ENCODE peak calls at places on chromosomes 5 and 9, in eight cellular contexts. N is stomach, G is AG04450, E is transverse colon, Z is uterus, H is HFF-Myc, X is endothelial cell, F is fibroblast of mammary gland. P is an unnamed sample.

GRCh38 chr9:91445135-91445534 is 21.5 kb upstream of the NFIL3 start:
- DNase-seq in G (no peak), E (no peak), H (no peak), F (no peak), Z (no peak), X (no peak), N (no peak), P (no peak)

GRCh38 chr5:35377653-35378052 is 147.4 kb upstream of the PRLR start:
- DNase-seq in N (no peak), E (no peak), Z (no peak), X (no peak), H (no peak), G (no peak), F (no peak), P (no peak)

GRCh38 chr9:107742531-107743309 is 253.2 kb upstream of the KLF4 start:
- DNase-seq in G (no peak), E (no peak), H (no peak), N (no peak), F (no peak), Z (no peak), X (no peak), P (no peak)

GRCh38 chr9:115373000-115373709 is 255.2 kb upstream of the TNC start:
- DNase-seq in F (peak), Z (no peak), E (no peak), G (peak), H (peak), X (no peak), N (peak), P (peak)

GRCh38 chr5:129698661-129699060 is 49.2 kb upstream of the MINAR2 start:
- DNase-seq in Z (no peak), H (no peak), X (no peak), G (no peak), E (no peak), N (no peak), F (peak), P (no peak)

GRCh38 chr9:107733530-107733907 is 243.9 kb upstream of the KLF4 start:
- DNase-seq in E (peak), F (peak), N (peak), G (no peak), H (no peak), Z (peak), X (no peak), P (no peak)

GRCh38 chr5:115962565-115963402 is 509 bp downstream of the LVRN start:
- DNase-seq in Z (no peak), H (no peak), N (no peak), G (no peak), F (no peak), X (peak), E (peak), P (no peak)

GRCh38 chr9:89874351-89875321 is 269.8 kb downstream of the GADD45G start:
- DNase-seq in H (no peak), F (no peak), X (no peak), G (no peak), E (no peak), Z (peak), N (peak), P (no peak)

GRCh38 chr5:175652741-175653663 is 4.9 kb upstream of the HRH2 start:
- DNase-seq in F (no peak), H (no peak), X (no peak), N (no peak), G (no peak), E (peak), Z (no peak), P (no peak)

GRCh38 chr5:57566914-57567313 is 84.3 kb upstream of the ACTBL2 start:
- DNase-seq in H (peak), Z (no peak), N (no peak), F (peak), X (no peak), G (peak), E (no peak), P (no peak)

GRCh38 chr5:131769337-131769736 is 27.5 kb downstream of the FNIP1 start:
- DNase-seq in F (no peak), H (no peak), N (no peak), X (no peak), E (no peak), Z (no peak), G (no peak), P (no peak)

GRCh38 chr9:26939934-26940711 is 6.9 kb downstream of the PLAA start:
- DNase-seq in Z (no peak), H (no peak), G (no peak), X (no peak), F (no peak), E (no peak), N (no peak), P (no peak)

GRCh38 chr5:104084896-104085295 is 522.3 kb upstream of the NUDT12 start:
- DNase-seq in N (no peak), G (no peak), E (no peak), X (no peak), H (no peak), Z (no peak), F (no peak), P (no peak)

GRCh38 chr5:96453394-96453793 is 20.3 kb upstream of the PCSK1 start:
- DNase-seq in H (no peak), E (no peak), N (no peak), Z (no peak), G (no peak), F (peak), X (no peak), P (no peak)

GRCh38 chr9:130989391-130989790 is 19.6 kb upstream of the LAMC3 start:
- DNase-seq in X (no peak), Z (no peak), E (no peak), H (no peak), N (no peak), G (no peak), F (no peak), P (no peak)

GRCh38 chr9:3900673-3901318 is 375.0 kb upstream of the RFX3 start:
- DNase-seq in G (no peak), Z (no peak), F (no peak), N (no peak), E (no peak), H (no peak), X (no peak), P (no peak)

GRCh38 chr5:16735092-16735970 is 118.5 kb upstream of the RETREG1 start:
- DNase-seq in F (no peak), N (no peak), E (no peak), G (no peak), Z (no peak), X (no peak), H (no peak), P (no peak)

GRCh38 chr5:16733597-16733996 is 116.8 kb upstream of the RETREG1 start:
- DNase-seq in X (no peak), H (no peak), N (no peak), F (no peak), E (no peak), G (no peak), Z (no peak), P (no peak)

GRCh38 chr5:16737620-16738364 is 121.0 kb upstream of the RETREG1 start:
- DNase-seq in N (no peak), H (no peak), X (no peak), G (no peak), F (no peak), Z (no peak), E (peak), P (no peak)

GRCh38 chr5:16737173-16737572 is 120.4 kb upstream of the RETREG1 start:
- DNase-seq in F (no peak), N (no peak), H (no peak), E (no peak), X (no peak), Z (no peak), G (no peak), P (no peak)

GRCh38 chr5:16736158-16736994 is 119.6 kb upstream of the RETREG1 start:
- DNase-seq in E (peak), F (no peak), N (peak), X (peak), Z (no peak), G (peak), H (no peak), P (peak)
- TF ChIP-seq CTCF in E (no peak), F (no peak), N (no peak), X (no peak), Z (no peak), G (no peak), H (no peak), P (no peak)

GRCh38 chr9:126615791-126616447 is 2.2 kb downstream of the LMX1B start:
- DNase-seq in H (no peak), E (no peak), X (no peak), Z (no peak), G (no peak), F (no peak), N (no peak), P (no peak)
- TF ChIP-seq CTCF in H (no peak), E (no peak), X (no peak), Z (no peak), G (no peak), F (no peak), N (no peak), P (no peak)

GRCh38 chr5:173592050-173592669 is 24.3 kb downstream of the BOD1 start:
- DNase-seq in N (no peak), H (no peak), E (no peak), X (peak), F (peak), Z (no peak), G (no peak), P (no peak)
- TF ChIP-seq CTCF in N (peak), H (peak), E (peak), X (peak), F (peak), Z (no peak), G (peak), P (peak)

DNA sequence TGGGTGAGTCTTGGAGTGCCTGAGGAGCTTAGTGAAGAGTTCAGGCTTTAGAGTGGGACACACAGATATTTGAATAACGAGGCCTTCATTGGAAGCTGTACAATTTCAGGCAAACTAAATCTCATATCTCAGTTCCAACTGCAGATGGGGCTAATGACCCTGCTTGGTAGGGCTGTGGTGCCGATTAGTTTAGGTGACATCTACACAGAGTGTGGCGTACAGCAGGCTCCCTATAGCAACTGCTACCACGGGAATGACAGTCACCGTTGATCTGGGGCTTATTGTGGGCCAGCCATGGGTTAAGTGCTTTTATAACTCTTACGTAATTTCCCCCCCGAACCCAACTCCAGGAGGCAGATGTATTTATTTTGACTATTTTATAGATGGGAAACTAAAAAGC is 70.8 kb downstream of the FAT2 start:
- DNase-seq in E (no peak), X (no peak), N (no peak), Z (no peak), H (no peak), G (no peak), F (no peak), P (no peak)
- TF ChIP-seq CTCF in E (no peak), X (no peak), N (no peak), Z (no peak), H (no peak), G (no peak), F (no peak), P (no peak)

DNA sequence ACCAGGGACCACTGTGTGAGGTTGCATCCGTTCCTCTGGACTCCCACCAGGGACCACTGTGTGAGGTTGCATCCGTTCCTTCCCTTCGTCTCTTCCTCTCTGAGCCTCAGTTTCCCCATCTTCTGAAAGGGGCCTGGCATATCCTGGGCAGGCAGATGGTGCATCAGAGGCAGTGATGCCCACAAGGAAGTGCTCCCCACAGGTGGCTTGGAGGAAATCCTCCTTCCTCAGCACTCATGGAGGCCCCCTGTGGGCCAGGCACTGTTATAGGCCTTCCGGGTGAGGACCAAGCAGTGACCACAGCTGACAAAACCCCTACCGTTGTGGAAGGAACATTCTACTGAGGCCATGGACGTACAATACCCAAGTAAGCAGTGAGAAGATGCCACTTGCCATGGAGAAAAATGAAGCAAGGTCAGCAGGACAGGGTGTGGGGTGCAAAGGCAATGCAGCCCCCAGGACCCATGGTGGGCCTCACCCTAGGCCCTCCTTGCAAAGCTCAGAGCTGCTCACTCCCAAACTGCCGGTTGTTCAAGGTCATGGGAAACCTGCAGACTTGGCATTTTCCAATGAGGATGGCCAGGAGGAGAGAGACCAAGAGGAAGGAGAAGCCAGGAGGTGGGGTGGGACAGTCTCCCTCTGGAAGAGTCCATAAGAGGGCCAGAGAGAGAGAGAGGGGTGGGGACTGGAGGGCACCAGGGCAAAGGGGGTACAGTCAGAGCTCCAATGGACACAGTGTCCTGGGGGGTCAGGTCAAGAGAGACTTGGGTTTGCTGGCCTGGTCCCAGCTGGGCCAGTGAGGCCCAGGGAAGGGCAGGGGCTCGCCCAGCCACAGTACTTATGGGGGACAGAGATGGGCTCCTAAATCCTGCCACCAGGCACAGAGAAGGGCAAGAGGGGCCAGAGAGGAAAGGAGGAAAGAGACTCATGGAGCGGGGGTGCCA is 51.1 kb downstream of the C9orf50 start:
- DNase-seq in E (no peak), N (peak), X (no peak), Z (no peak), F (peak), G (no peak), H (no peak), P (no peak)
- TF ChIP-seq CTCF in E (peak), N (peak), X (no peak), Z (peak), F (peak), G (peak), H (peak), P (no peak)

GRCh38 chr9:134660407-134660806 is 18.8 kb downstream of the COL5A1 start:
- DNase-seq in N (no peak), E (no peak), H (no peak), F (peak), Z (no peak), G (no peak), X (no peak), P (no peak)
- TF ChIP-seq CTCF in N (peak), E (no peak), H (peak), F (peak), Z (no peak), G (peak), X (peak), P (no peak)

DNA sequence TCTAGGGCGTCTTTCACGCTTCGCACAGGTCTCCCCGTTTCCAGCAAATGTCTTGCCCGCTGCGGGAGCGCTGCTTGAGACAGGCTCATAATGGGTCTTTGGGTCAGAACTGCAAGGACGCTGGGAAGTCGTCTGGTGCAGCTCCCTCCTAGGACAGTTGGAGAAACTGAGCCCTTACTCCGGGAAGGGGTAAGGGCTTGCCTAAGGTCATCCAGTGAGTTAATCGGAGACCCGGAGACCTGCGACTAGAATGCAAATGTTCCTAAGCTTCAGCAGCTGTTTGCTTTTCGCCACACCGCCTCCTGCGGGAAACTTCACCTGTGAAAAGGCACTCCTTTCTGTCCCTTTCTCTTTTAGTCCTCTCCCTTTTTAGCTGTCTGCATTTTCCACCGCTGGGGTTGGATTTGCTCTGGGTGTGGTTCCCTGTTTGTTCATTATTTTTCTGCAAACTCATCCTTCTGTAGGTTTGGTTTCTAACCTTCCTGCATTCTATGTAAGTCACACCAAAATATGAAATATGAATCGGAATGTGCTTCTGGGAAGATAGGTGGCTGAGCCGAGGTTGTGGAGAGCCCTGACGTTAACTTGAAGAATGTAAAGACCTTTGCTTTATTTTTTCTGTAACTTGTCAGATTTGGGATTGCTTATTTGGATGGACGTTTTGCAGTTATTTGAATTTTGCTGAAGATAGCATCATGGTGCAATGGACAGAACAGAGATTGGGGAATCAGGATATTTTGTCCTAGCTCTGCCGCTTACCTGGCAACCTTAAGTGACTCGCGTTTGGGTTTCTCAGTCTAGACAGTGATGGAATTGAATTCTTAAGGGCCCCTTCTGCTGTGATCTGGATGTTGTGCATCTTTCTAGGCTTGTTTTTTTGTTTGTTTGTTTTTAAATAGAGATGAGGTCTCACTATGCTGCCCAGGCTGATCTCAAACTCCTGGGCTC is 909 bp downstream of the SLC36A1 start:
- DNase-seq in X (peak), H (no peak), F (peak), G (no peak), Z (peak), N (peak), E (peak), P (peak)
- TF ChIP-seq CTCF in X (no peak), H (peak), F (peak), G (peak), Z (no peak), N (no peak), E (no peak), P (peak)

GRCh38 chr9:137189297-137190295 is 1.1 kb downstream of the SSNA1 start:
- DNase-seq in E (no peak), H (no peak), F (no peak), G (no peak), N (peak), X (no peak), Z (no peak), P (no peak)

GRCh38 chr9:137190315-137190853 is 1.9 kb downstream of the SSNA1 start:
- DNase-seq in E (no peak), Z (no peak), X (no peak), F (no peak), H (no peak), N (peak), G (no peak), P (no peak)

GRCh38 chr9:137187386-137187785 is 974 bp downstream of the ANAPC2 start:
- DNase-seq in F (no peak), N (no peak), H (no peak), X (no peak), G (no peak), E (no peak), Z (no peak), P (no peak)

GRCh38 chr9:137188086-137188489 is 272 bp downstream of the ANAPC2 start:
- DNase-seq in X (no peak), H (no peak), N (no peak), Z (no peak), F (no peak), E (no peak), G (no peak), P (no peak)

DNA sequence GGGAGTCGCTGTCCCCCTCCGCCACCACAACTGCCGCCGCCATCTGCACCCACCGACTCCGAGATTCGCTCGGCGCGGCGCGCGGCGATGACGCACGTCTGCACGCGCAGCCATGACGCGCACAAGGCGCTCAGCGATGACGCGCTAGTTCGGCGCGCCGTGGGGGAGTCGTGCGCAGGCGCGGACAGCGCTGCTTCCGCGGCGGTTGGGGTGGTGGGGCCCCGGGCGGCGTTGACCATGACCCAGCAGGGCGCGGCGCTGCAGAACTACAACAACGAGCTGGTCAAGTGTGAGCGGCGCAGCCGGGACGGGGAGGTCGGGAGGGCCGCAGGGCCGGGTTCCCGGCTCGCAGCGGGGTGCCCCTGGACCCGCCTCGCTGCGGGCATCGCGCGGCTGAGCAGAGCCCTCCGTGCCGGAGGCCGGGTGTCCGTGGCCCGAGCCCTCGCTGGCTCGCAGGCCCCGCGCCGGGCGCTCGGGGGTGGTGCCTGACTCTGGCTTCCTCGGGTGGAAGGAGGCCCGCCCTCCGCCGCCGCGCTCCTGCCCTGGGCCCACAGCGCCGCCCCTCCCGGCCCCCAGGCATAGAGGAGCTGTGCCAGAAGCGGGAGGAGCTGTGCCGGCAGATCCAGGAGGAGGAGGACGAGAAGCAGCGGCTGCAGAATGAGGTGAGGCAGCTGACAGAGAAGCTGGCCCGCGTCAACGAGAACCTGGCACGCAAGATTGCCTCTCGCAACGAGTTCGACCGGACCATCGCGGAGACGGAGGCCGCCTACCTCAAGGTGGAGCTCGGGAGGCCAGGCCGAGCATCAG is at the start of the genes ANAPC2 and SSNA1:
- DNase-seq in H (peak), F (peak), G (peak), N (peak), E (peak), X (peak), Z (peak), P (peak)
- TF ChIP-seq CTCF in H (peak), F (peak), G (peak), N (no peak), E (peak), X (no peak), Z (peak), P (peak)